ENCODE peak calls at places on chromosomes 7 and 10, in six cellular contexts. R, T, P, I, M and E are unnamed samples.

GRCh38 chr7:24227603-24228359 is 56.2 kb upstream of the NPY start:
- DNase-seq in R (no peak), T (no peak), P (no peak), I (no peak), M (no peak), E (no peak)

GRCh38 chr7:17665029-17665428 is 275.3 kb downstream of the SNX13 start:
- DNase-seq in R (no peak), T (no peak), P (no peak), I (no peak), M (no peak), E (no peak)

GRCh38 chr7:108839091-108839490 is 269.4 kb downstream of the DNAJB9 start:
- DNase-seq in R (no peak), T (no peak), P (no peak), I (no peak), M (no peak), E (no peak)

GRCh38 chr7:22561356-22561755 is 61.4 kb upstream of the STEAP1B start:
- DNase-seq in R (peak; percentile 81), T (peak; percentile 39), P (peak; percentile 74), I (peak; percentile 68), M (no peak), E (peak; percentile 93)

GRCh38 chr7:7585241-7585928 is 18.7 kb downstream of the MIOS start:
- DNase-seq in R (no peak), T (no peak), P (no peak), I (no peak), M (no peak), E (no peak)

GRCh38 chr7:135320277-135320676 is 86.6 kb downstream of the STRA8 start:
- DNase-seq in R (peak; percentile 82), T (peak; percentile 69), P (peak; percentile 85), I (peak; percentile 81), M (peak; percentile 81), E (peak; percentile 94)

GRCh38 chr10:14673189-14673947 is 101.3 kb downstream of the FAM107B start:
- DNase-seq in R (no peak), T (no peak), P (no peak), I (no peak), M (no peak), E (no peak)

GRCh38 chr10:52639652-52640051 is 132.9 kb downstream of the MBL2 start:
- DNase-seq in R (no peak), T (no peak), P (no peak), I (no peak), M (no peak), E (no peak)

GRCh38 chr10:21473541-21473940 is 51.9 kb downstream of the SKIDA1 start:
- DNase-seq in R (no peak), T (no peak), P (no peak), I (no peak), M (no peak), E (no peak)

GRCh38 chr10:52314822-52315552 is 906 bp downstream of the DKK1 start:
- DNase-seq in R (no peak), T (peak; percentile 8), P (no peak), I (no peak), M (peak; percentile 27), E (peak; percentile 3)

GRCh38 chr7:8817448-8818036 is 384.1 kb downstream of the NXPH1 start:
- DNase-seq in R (no peak), T (peak; percentile 24), P (no peak), I (no peak), M (no peak), E (no peak)

GRCh38 chr7:112173214-112173905 is 32.8 kb downstream of the DOCK4 start:
- DNase-seq in R (no peak), T (no peak), P (no peak), I (no peak), M (no peak), E (no peak)

GRCh38 chr7:33841031-33841430 is 64.3 kb upstream of the BMPER start:
- DNase-seq in R (no peak), T (no peak), P (no peak), I (no peak), M (no peak), E (no peak)

GRCh38 chr10:97533888-97534287 is 35.2 kb downstream of the UBTD1 start:
- DNase-seq in R (no peak), T (no peak), P (no peak), I (no peak), M (no peak), E (no peak)

GRCh38 chr10:16646474-16647059 is 124.9 kb upstream of the C1QL3 start:
- DNase-seq in R (no peak), T (no peak), P (no peak), I (no peak), M (no peak), E (no peak)

GRCh38 chr10:42958142-42958868 is 118.6 kb upstream of the RET start:
- DNase-seq in R (no peak), T (no peak), P (no peak), I (no peak), M (no peak), E (no peak)

GRCh38 chr10:86366033-86366901 is at the start of gene GRID1:
- DNase-seq in R (peak; percentile 41), T (no peak), P (peak; percentile 41), I (no peak), M (peak; percentile 60), E (peak; percentile 64)

GRCh38 chr10:119028900-119029612 is 458 bp upstream of the NANOS1 start:
- DNase-seq in R (peak; percentile 87), T (peak; percentile 89), P (peak; percentile 87), I (peak; percentile 69), M (peak; percentile 87), E (peak; percentile 93)

GRCh38 chr7:134729895-134730294 is 49.5 kb upstream of the CALD1 start:
- DNase-seq in R (no peak), T (no peak), P (peak; percentile 41), I (no peak), M (no peak), E (peak; percentile 15)

GRCh38 chr10:62638062-62638477 is 166.4 kb upstream of the ADO start:
- DNase-seq in R (no peak), T (no peak), P (peak; percentile 27), I (peak; percentile 24), M (no peak), E (no peak)

GRCh38 chr7:113060100-113060499 is 26.5 kb downstream of the GPR85 start:
- DNase-seq in R (no peak), T (no peak), P (no peak), I (no peak), M (no peak), E (no peak)

GRCh38 chr7:129657363-129657762 is 45.8 kb downstream of the NRF1 start:
- DNase-seq in R (no peak), T (no peak), P (no peak), I (no peak), M (no peak), E (no peak)

GRCh38 chr7:131190146-131190545 is 137.5 kb upstream of the MKLN1 start:
- DNase-seq in R (no peak), T (no peak), P (no peak), I (no peak), M (no peak), E (peak; percentile 33)

GRCh38 chr10:61888744-61889143 is 12.8 kb upstream of the ARID5B start:
- DNase-seq in R (no peak), T (no peak), P (no peak), I (no peak), M (no peak), E (no peak)

GRCh38 chr7:41573017-41573416 is 129.9 kb downstream of the INHBA start:
- DNase-seq in R (no peak), T (no peak), P (no peak), I (no peak), M (no peak), E (no peak)

GRCh38 chr10:33921970-33922605 is 587.6 kb upstream of the NRP1 start:
- DNase-seq in R (no peak), T (no peak), P (no peak), I (no peak), M (no peak), E (no peak)

GRCh38 chr10:123721441-123722049 is 55.4 kb downstream of the GPR26 start:
- DNase-seq in R (no peak), T (no peak), P (no peak), I (no peak), M (no peak), E (no peak)

GRCh38 chr7:31126976-31127375 is 74.9 kb downstream of the ADCYAP1R1 start:
- DNase-seq in R (no peak), T (no peak), P (no peak), I (peak; percentile 3), M (no peak), E (peak; percentile 19)

GRCh38 chr7:121428857-121429489 is 32.9 kb upstream of the FAM3C start:
- DNase-seq in R (no peak), T (no peak), P (no peak), I (no peak), M (no peak), E (peak; percentile 54)

GRCh38 chr10:129157185-129157584 is 309.9 kb upstream of the MGMT start:
- DNase-seq in R (no peak), T (no peak), P (no peak), I (no peak), M (no peak), E (no peak)

GRCh38 chr10:12922117-12922900 is 79.2 kb downstream of the CCDC3 start:
- DNase-seq in R (no peak), T (no peak), P (no peak), I (no peak), M (no peak), E (no peak)

GRCh38 chr10:123569436-123570010 is 96.6 kb upstream of the GPR26 start:
- DNase-seq in R (no peak), T (no peak), P (no peak), I (no peak), M (no peak), E (no peak)

GRCh38 chr7:23514755-23515154 is 17.0 kb downstream of the TRA2A start:
- DNase-seq in R (no peak), T (no peak), P (no peak), I (no peak), M (no peak), E (no peak)

DNA sequence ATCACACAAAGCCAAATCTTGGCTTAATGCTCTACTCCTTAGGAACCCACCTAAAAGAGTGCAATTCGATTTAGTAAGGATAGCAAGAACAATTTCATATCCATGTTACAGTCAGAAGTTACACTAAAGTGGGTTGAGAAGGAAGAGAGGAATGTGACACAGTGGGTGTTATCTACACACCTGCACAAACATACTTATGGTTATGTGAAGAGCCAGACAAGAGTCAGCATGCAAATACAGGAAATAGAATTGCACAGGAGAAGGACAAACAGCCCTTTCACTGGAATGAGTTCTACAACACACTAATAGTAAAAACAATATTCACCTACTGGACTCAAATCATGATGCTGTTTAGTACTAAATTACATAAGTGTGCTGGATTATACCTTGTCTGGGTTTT is 262.8 kb downstream of the DGKB start:
- DNase-seq in R (no peak), T (no peak), P (no peak), I (no peak), M (no peak), E (no peak)
- H3K9me3 ChIP-seq in R (peaks cover 9% of the 10 kb centered on the region), T (no peaks in the 10 kb centered on the region), P (peaks cover 10% of the 10 kb centered on the region), I (no peaks in the 10 kb centered on the region), M (no peaks in the 10 kb centered on the region), E (no peaks in the 10 kb centered on the region)

GRCh38 chr10:70232155-70232858 is 922 bp downstream of the PPA1 start:
- DNase-seq in R (peak; percentile 81), T (peak; percentile 77), P (peak; percentile 37), I (peak; percentile 19), M (peak; percentile 66), E (peak; percentile 74)
- TF ChIP-seq POLR2A in R (peak; percentile 88), T (peak; percentile 82), P (peak; percentile 48), I (peak; percentile 25), M (peak; percentile 89), E (peak; percentile 91)

GRCh38 chr7:28245108-28245868 is 64.7 kb upstream of the JAZF1 start:
- DNase-seq in R (no peak), T (no peak), P (no peak), I (no peak), M (no peak), E (no peak)
- TF ChIP-seq CTCF in R (no peak), T (no peak), P (no peak), I (no peak), M (no peak), E (no peak)

GRCh38 chr7:157897686-157898085 is 560.9 kb downstream of the DNAJB6 start:
- DNase-seq in R (no peak), T (no peak), P (no peak), I (no peak), M (no peak), E (no peak)
- H3K9me3 ChIP-seq in R (no peaks in the 10 kb centered on the region), T (no peaks in the 10 kb centered on the region), P (no peaks in the 10 kb centered on the region), I (no peaks in the 10 kb centered on the region), M (no peaks in the 10 kb centered on the region), E (no peaks in the 10 kb centered on the region)